ENCODE peak calls at places on chromosomes 7 and 10, in ten cellular contexts. K is GM04503; B is uterus; G is brain pericyte; Y is NCI-H1694; J is HT1080; W is A549; Q is spleen; H is upper lobe of right lung; A is CD8-positive, alpha-beta memory T cell. I is an unnamed sample.

GRCh38 chr7:73893342-73894101 is 32.6 kb downstream of the TMEM270 start:
- DNase-seq in G (no peak), H (no peak), A (no peak), K (no peak), J (no peak), W (no peak), B (peak; percentile 65), Q (no peak), Y (peak; percentile 77), I (no peak)

GRCh38 chr7:65872776-65873581 is at the start of gene VKORC1L1:
- DNase-seq in G (peak; percentile 48), Q (peak; percentile 99), H (peak; percentile 99), W (peak; percentile 50), A (peak; percentile 92), B (peak; percentile 94), Y (peak; percentile 69), K (peak; percentile 51), J (peak; percentile 71), I (peak; percentile 92)

GRCh38 chr10:77784856-77785255 is 141.7 kb downstream of the DLG5 start:
- DNase-seq in J (peak; percentile 67), H (peak; percentile 11), G (no peak), K (peak; percentile 33), W (no peak), Y (no peak), A (no peak), B (no peak), Q (no peak), I (no peak)

GRCh38 chr7:75660566-75661215 is 78.0 kb downstream of the HIP1 start:
- DNase-seq in H (no peak), J (no peak), Q (peak; percentile 28), B (no peak), W (no peak), A (no peak), K (no peak), G (no peak), Y (no peak), I (no peak)

GRCh38 chr10:75469018-75469616 is 37.7 kb downstream of the LRMDA start:
- DNase-seq in J (peak; percentile 74), Y (no peak), K (peak; percentile 78), B (peak; percentile 85), W (peak; percentile 59), Q (no peak), G (peak; percentile 46), A (no peak), H (no peak), I (peak; percentile 10)

GRCh38 chr10:35780970-35781642 is 139.0 kb upstream of the FZD8 start:
- DNase-seq in A (no peak), G (no peak), K (no peak), H (no peak), Q (no peak), B (no peak), W (no peak), Y (no peak), J (no peak), I (no peak)

GRCh38 chr7:151410405-151411390 is 860 bp upstream of the WDR86 start:
- DNase-seq in Y (no peak), H (peak; percentile 64), K (no peak), B (no peak), J (no peak), W (no peak), G (no peak), A (peak; percentile 54), Q (peak; percentile 77), I (no peak)

GRCh38 chr7:155315977-155316376 is 18.3 kb downstream of the INSIG1 start:
- DNase-seq in W (no peak), J (no peak), A (no peak), H (no peak), Y (no peak), K (no peak), G (no peak), B (no peak), Q (no peak), I (no peak)

GRCh38 chr10:21398549-21399345 is 126.7 kb downstream of the SKIDA1 start:
- DNase-seq in H (no peak), J (peak; percentile 83), K (peak; percentile 47), B (no peak), A (no peak), Q (no peak), Y (no peak), G (no peak), W (peak; percentile 28), I (no peak)

GRCh38 chr7:1811850-1812692 is 142.0 kb downstream of the ELFN1 start:
- DNase-seq in W (peak; percentile 67), J (no peak), B (no peak), Y (peak; percentile 47), A (no peak), K (no peak), H (peak; percentile 55), Q (peak; percentile 76), G (no peak), I (peak; percentile 52)

GRCh38 chr7:111103136-111103535 is 12.2 kb downstream of the LRRN3 start:
- DNase-seq in J (no peak), Q (no peak), B (no peak), W (no peak), Y (no peak), H (no peak), A (no peak), K (no peak), G (no peak), I (no peak)

GRCh38 chr7:29442146-29442545 is 121.5 kb upstream of the PRR15 start:
- DNase-seq in Q (no peak), K (no peak), B (no peak), H (no peak), J (peak; percentile 69), W (no peak), Y (no peak), A (no peak), G (no peak), I (peak; percentile 29)

GRCh38 chr7:112211348-112211907 is 4.9 kb downstream of the ZNF277 start:
- DNase-seq in J (no peak), G (no peak), K (no peak), B (no peak), W (no peak), Y (no peak), Q (no peak), H (no peak), A (no peak), I (peak; percentile 26)

GRCh38 chr7:133301444-133301843 is 48.6 kb downstream of the EXOC4 start:
- DNase-seq in K (peak; percentile 10), Y (no peak), H (no peak), J (no peak), Q (no peak), A (no peak), B (no peak), W (no peak), G (peak; percentile 16), I (no peak)

GRCh38 chr10:85137253-85137652 is 808.9 kb downstream of the CCSER2 start:
- DNase-seq in A (no peak), B (no peak), J (no peak), W (no peak), Q (no peak), G (no peak), H (no peak), Y (no peak), K (no peak), I (no peak)

GRCh38 chr7:105830405-105831218 is 45.8 kb downstream of the ATXN7L1 start:
- DNase-seq in A (no peak), B (peak; percentile 62), J (peak; percentile 99), Q (no peak), G (peak; percentile 71), H (no peak), K (peak; percentile 98), W (peak; percentile 93), Y (no peak), I (no peak)

GRCh38 chr10:133089461-133089800 is 1.7 kb downstream of the ADGRA1 start:
- DNase-seq in Q (no peak), B (no peak), G (no peak), A (no peak), J (no peak), K (no peak), H (no peak), W (no peak), Y (no peak), I (no peak)

GRCh38 chr7:43669286-43670081 is 59.8 kb downstream of the COA1 start:
- DNase-seq in Y (no peak), G (no peak), J (no peak), H (no peak), B (no peak), W (no peak), A (peak; percentile 68), K (no peak), Q (no peak), I (no peak)

GRCh38 chr7:92179393-92179924 is 517 bp upstream of the LRRD1 start:
- DNase-seq in B (peak; percentile 13), A (no peak), Q (no peak), G (no peak), K (no peak), W (no peak), H (no peak), J (no peak), Y (no peak), I (peak; percentile 22)

GRCh38 chr7:2567663-2568238 is 9.0 kb downstream of the IQCE start:
- DNase-seq in H (no peak), G (no peak), K (no peak), A (no peak), Q (no peak), W (no peak), J (no peak), B (no peak), Y (peak; percentile 53), I (peak; percentile 56)

GRCh38 chr7:43540463-43540862 is 42.4 kb upstream of the STK17A start:
- DNase-seq in A (no peak), Q (no peak), W (no peak), B (no peak), H (no peak), G (no peak), K (no peak), J (no peak), Y (no peak), I (no peak)